ENCODE peak calls at places on chromosome 12, in four cellular contexts. F, H, C and J are unnamed samples.

GRCh38 chr12:24036438-24037204 is 87.2 kb upstream of the SOX5 start:
- DNase-seq in C (no peak), F (no peak), H (no peak), J (no peak)

GRCh38 chr12:117580718-117581062 is 219.3 kb upstream of the NOS1 start:
- DNase-seq in H (peak; percentile 70), C (no peak), F (peak; percentile 90), J (peak; percentile 98)

GRCh38 chr12:11879306-11879705 is 191.4 kb upstream of the BCL2L14 start:
- DNase-seq in H (no peak), C (no peak), F (no peak), J (no peak)

GRCh38 chr12:94247256-94247655 is 98.9 kb downstream of the PLXNC1 start:
- DNase-seq in F (no peak), H (no peak), C (no peak), J (no peak)

GRCh38 chr12:121214855-121215745 is 5.2 kb downstream of the P2RX4 start:
- DNase-seq in F (peak; percentile 20), C (no peak), H (no peak), J (no peak)

GRCh38 chr12:98449601-98450000 is 65.8 kb upstream of the TMPO start:
- DNase-seq in H (no peak), F (no peak), C (no peak), J (no peak)

GRCh38 chr12:11719678-11720099 is 70.2 kb downstream of the ETV6 start:
- DNase-seq in C (no peak), F (no peak), H (peak; percentile 58), J (no peak)

GRCh38 chr12:130451001-130451930 is 113.6 kb downstream of the PIWIL1 start:
- DNase-seq in H (no peak), C (no peak), F (no peak), J (no peak)

GRCh38 chr12:132404435-132404855 is 75.1 kb upstream of the GALNT9 start:
- DNase-seq in C (no peak), H (no peak), F (no peak), J (no peak)

GRCh38 chr12:89166525-89166934 is 185.8 kb downstream of the DUSP6 start:
- DNase-seq in H (no peak), C (peak; percentile 43), F (no peak), J (no peak)

GRCh38 chr12:17818931-17819330 is 271.1 kb downstream of the RERGL start:
- DNase-seq in H (no peak), C (no peak), F (no peak), J (no peak)

GRCh38 chr12:26870491-26871419 is 37.8 kb upstream of the ITPR2 start:
- DNase-seq in H (peak; percentile 53), C (peak; percentile 35), F (no peak), J (no peak)

GRCh38 chr12:49301759-49302158 is 6.8 kb downstream of the PRPH start:
- DNase-seq in H (no peak), F (peak; percentile 66), C (no peak), J (no peak)

GRCh38 chr12:19031032-19031431 is 98.5 kb upstream of the PLEKHA5 start:
- DNase-seq in C (no peak), H (no peak), F (no peak), J (no peak)

GRCh38 chr12:42475055-42475454 is 114.5 kb downstream of the PRICKLE1 start:
- DNase-seq in F (no peak), H (no peak), C (no peak), J (no peak)

GRCh38 chr12:100251917-100252316 is 15.0 kb downstream of the DEPDC4 start:
- DNase-seq in C (no peak), H (no peak), F (no peak), J (no peak)

GRCh38 chr12:96981053-96981452 is 74.0 kb downstream of the NEDD1 start:
- DNase-seq in F (no peak), C (no peak), H (no peak), J (no peak)

GRCh38 chr12:18281941-18282340 is 20.6 kb downstream of the PIK3C2G start:
- DNase-seq in F (no peak), H (no peak), C (no peak), J (no peak)

GRCh38 chr12:66804555-66804954 is 125.7 kb upstream of the GRIP1 start:
- DNase-seq in H (no peak), F (no peak), C (no peak), J (no peak)

GRCh38 chr12:69623970-69624369 is 13.3 kb upstream of the LRRC10 start:
- DNase-seq in H (peak; percentile 80), F (peak; percentile 71), C (no peak), J (no peak)

GRCh38 chr12:109764776-109765492 is 51.3 kb downstream of the FAM222A start:
- DNase-seq in F (no peak), H (peak; percentile 28), C (no peak), J (no peak)

GRCh38 chr12:109764123-109764522 is 50.5 kb downstream of the FAM222A start:
- DNase-seq in F (peak; percentile 36), C (no peak), H (peak; percentile 68), J (no peak)

GRCh38 chr12:109762071-109762672 is 48.5 kb downstream of the FAM222A start:
- DNase-seq in F (no peak), H (no peak), C (no peak), J (peak; percentile 3)

GRCh38 chr12:109762673-109763191 is 49.1 kb downstream of the FAM222A start:
- DNase-seq in F (no peak), C (no peak), H (no peak), J (no peak)

GRCh38 chr12:109763201-109763841 is 49.7 kb downstream of the FAM222A start:
- DNase-seq in H (no peak), F (no peak), C (no peak), J (no peak)
- TF ChIP-seq USF1 in H (no peak), F (no peak), C (no peak), J (no peak)

GRCh38 chr12:78666584-78666983 is 198.0 kb upstream of the SYT1 start:
- DNase-seq in H (no peak), F (no peak), C (no peak), J (no peak)
- TF ChIP-seq USF1 in H (no peak), F (no peak), C (no peak), J (no peak)

GRCh38 chr12:2023365-2023764 is 19.1 kb upstream of the DCP1B start:
- DNase-seq in F (no peak), C (no peak), H (no peak), J (no peak)
- TF ChIP-seq USF1 in F (no peak), C (no peak), H (no peak), J (no peak)

DNA sequence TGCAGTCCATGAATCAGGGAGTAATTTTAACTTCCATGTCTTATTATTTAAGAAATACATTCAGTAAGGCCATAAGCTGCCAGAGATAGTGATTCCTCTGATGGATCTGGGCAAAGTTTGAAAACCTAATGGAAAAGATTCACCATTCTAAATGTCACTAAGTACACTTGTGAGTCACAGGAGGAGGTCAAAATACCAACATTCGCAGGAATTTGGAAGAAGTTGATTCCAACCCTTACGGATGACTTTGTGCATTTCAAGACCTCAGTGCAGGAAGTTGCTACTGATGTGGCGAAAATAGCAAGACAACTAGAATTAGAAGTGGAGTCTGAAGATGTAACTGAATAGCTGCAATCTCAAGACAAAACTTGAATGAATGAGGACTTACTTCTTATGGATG is 69.8 kb downstream of the OSBPL8 start:
- DNase-seq in H (no peak), C (no peak), F (no peak), J (no peak)
- TF ChIP-seq USF1 in H (no peak), C (no peak), F (no peak), J (no peak)

GRCh38 chr12:74646831-74647230 is 109.2 kb downstream of the ATXN7L3B start:
- DNase-seq in F (no peak), H (no peak), C (no peak), J (no peak)
- TF ChIP-seq USF1 in F (no peak), H (no peak), C (no peak), J (no peak)

GRCh38 chr12:106178582-106178981 is 39.8 kb upstream of the NUAK1 start:
- DNase-seq in F (no peak), H (no peak), C (no peak), J (no peak)

GRCh38 chr12:106171117-106171750 is 32.5 kb upstream of the NUAK1 start:
- DNase-seq in H (no peak), F (no peak), C (no peak), J (no peak)

GRCh38 chr12:106173442-106173841 is 34.7 kb upstream of the NUAK1 start:
- DNase-seq in F (no peak), H (no peak), C (no peak), J (no peak)

GRCh38 chr12:106179086-106179485 is 40.3 kb upstream of the NUAK1 start:
- DNase-seq in H (no peak), C (no peak), F (no peak), J (no peak)

DNA sequence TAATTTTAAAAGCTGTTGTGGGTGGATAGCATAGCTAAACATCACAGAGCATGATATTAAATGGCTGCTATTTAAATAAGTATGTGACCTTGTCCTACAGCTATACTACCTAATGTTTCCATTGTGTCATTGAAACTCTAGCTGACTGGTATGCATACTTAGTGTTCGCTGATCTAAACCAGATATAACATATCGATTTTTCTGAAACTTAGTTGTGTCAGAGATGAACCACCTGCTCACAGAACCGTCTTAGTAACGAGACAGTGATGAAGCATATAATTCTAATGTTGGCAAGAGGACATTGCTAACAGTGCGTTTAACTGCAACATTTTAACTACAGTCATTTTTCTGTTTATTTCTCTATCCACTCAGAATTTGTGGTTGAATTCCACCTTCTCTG is 36.1 kb upstream of the NUAK1 start:
- DNase-seq in H (no peak), F (no peak), C (no peak), J (no peak)
- TF ChIP-seq USF1 in H (no peak), F (no peak), C (no peak), J (no peak)

GRCh38 chr12:34244608-34245007 is 222.3 kb downstream of the ALG10 start:
- DNase-seq in F (no peak), H (no peak), C (no peak), J (no peak)
- TF ChIP-seq USF1 in F (no peak), H (no peak), C (no peak), J (no peak)

GRCh38 chr12:106446429-106447092 is 89.0 kb downstream of the POLR3B start:
- DNase-seq in H (no peak), C (no peak), F (no peak), J (no peak)
- TF ChIP-seq USF1 in H (no peak), C (no peak), F (no peak), J (no peak)

DNA sequence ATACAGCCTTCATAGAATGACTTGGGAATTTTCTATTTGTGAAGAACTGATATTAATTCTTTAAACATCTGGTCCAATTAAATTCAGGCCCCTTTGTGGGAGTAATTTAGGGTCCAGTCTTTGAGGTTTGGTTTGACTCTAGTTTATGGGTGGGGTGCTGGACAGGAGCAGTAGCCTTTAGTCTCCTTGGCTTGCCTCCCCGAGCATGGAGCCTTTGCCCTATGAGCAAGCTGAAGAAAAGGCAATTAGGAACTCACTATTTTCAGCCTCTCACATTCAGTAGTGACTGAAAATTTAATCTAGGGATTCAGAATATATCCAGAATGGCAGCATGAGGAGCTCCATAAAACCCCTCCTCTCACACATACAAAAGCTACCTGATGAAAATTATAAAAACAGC is 161.1 kb downstream of the TRHDE start:
- DNase-seq in F (no peak), C (no peak), H (no peak), J (no peak)
- TF ChIP-seq USF1 in F (no peak), C (no peak), H (no peak), J (no peak)

GRCh38 chr12:53063708-53064612 is 14.1 kb downstream of the TNS2 start:
- DNase-seq in F (no peak), H (no peak), C (no peak), J (peak; percentile 9)
- TF ChIP-seq USF1 in F (no peak), H (no peak), C (no peak), J (no peak)